ENCODE peak calls at places on chromosomes 11 and 22, in nine cellular contexts. J, M, Q, A, F, T, L, P and Y are unnamed samples.

GRCh38 chr11:126140932-126141291 is 70.5 kb downstream of the RPUSD4 start:
- DNase-seq in M (no peak), A (no peak), T (peak), P (peak), Q (peak), J (peak), F (no peak), L (peak), Y (no peak)

GRCh38 chr11:75352417-75353206 is 1.2 kb upstream of the ARRB1 start:
- DNase-seq in J (peak), Q (no peak), M (no peak), L (peak), P (no peak), F (no peak), A (peak), T (no peak), Y (peak)

GRCh38 chr22:46025973-46026906 is 49.3 kb upstream of the WNT7B start:
- DNase-seq in P (no peak), F (no peak), L (no peak), M (no peak), J (peak), T (peak), A (peak), Q (no peak), Y (no peak)

GRCh38 chr11:73322111-73322985 is 14.3 kb downstream of the ARHGEF17 start:
- DNase-seq in J (no peak), A (no peak), P (peak), T (no peak), L (no peak), Q (peak), F (no peak), M (no peak), Y (no peak)

GRCh38 chr11:62493801-62494200 is 52.8 kb downstream of the AHNAK start:
- DNase-seq in T (no peak), F (no peak), L (no peak), A (no peak), M (no peak), J (no peak), Q (no peak), P (no peak), Y (no peak)

GRCh38 chr11:113339909-113340569 is 25.7 kb downstream of the TTC12 start:
- DNase-seq in J (no peak), Q (no peak), P (no peak), T (no peak), M (no peak), F (no peak), A (no peak), L (no peak), Y (no peak)

GRCh38 chr22:45911601-45912271 is 65.2 kb downstream of the WNT7B start:
- DNase-seq in P (peak), M (no peak), J (peak), F (peak), T (peak), A (no peak), Q (peak), L (peak), Y (no peak)

GRCh38 chr22:33116846-33117547 is 58.8 kb upstream of the SYN3 start:
- DNase-seq in J (no peak), T (no peak), M (no peak), L (no peak), P (no peak), A (no peak), F (no peak), Q (no peak), Y (no peak)

GRCh38 chr22:38802671-38803121 is 8.8 kb upstream of the DNAL4 start:
- DNase-seq in P (peak), F (peak), T (no peak), Q (peak), A (no peak), J (peak), M (peak), L (peak), Y (no peak)

GRCh38 chr11:21622995-21623394 is 569.9 kb upstream of the ANO5 start:
- DNase-seq in L (no peak), A (no peak), F (no peak), J (no peak), Q (no peak), M (no peak), T (no peak), P (no peak), Y (no peak)

GRCh38 chr22:42673898-42674390 is 24.8 kb upstream of the CYB5R3 start:
- DNase-seq in P (peak), T (no peak), Q (peak), F (no peak), A (no peak), M (no peak), L (no peak), J (no peak), Y (no peak)

GRCh38 chr11:57530215-57530595 is 349 bp downstream of the TIMM10 start:
- DNase-seq in L (no peak), P (no peak), Q (no peak), A (no peak), T (no peak), M (no peak), F (no peak), J (no peak), Y (no peak)

GRCh38 chr11:123318623-123319022 is 111.4 kb upstream of the GRAMD1B start:
- DNase-seq in A (no peak), J (no peak), T (no peak), L (no peak), F (no peak), P (no peak), M (no peak), Q (no peak), Y (no peak)

GRCh38 chr11:69948256-69949141 is 129.3 kb upstream of the FGF3 start:
- DNase-seq in F (peak), P (peak), J (peak), Q (no peak), A (no peak), M (peak), T (peak), L (peak), Y (no peak)

GRCh38 chr22:35587896-35588295 is 29.2 kb downstream of the MB start:
- DNase-seq in M (no peak), P (no peak), L (no peak), T (no peak), F (no peak), A (no peak), Q (no peak), J (no peak), Y (no peak)

GRCh38 chr22:35590634-35591295 is 26.4 kb downstream of the MB start:
- DNase-seq in Q (no peak), P (no peak), M (no peak), F (no peak), A (no peak), T (no peak), J (no peak), L (no peak), Y (no peak)

GRCh38 chr22:35589071-35589735 is 27.9 kb downstream of the MB start:
- DNase-seq in F (peak), J (no peak), L (no peak), M (peak), Q (peak), P (peak), T (no peak), A (no peak), Y (no peak)

GRCh38 chr22:35591696-35592417 is 25.3 kb downstream of the MB start:
- DNase-seq in L (no peak), A (no peak), J (no peak), P (no peak), Q (no peak), M (no peak), T (no peak), F (no peak), Y (no peak)

GRCh38 chr22:35589736-35590079 is 27.4 kb downstream of the MB start:
- DNase-seq in A (no peak), L (no peak), T (no peak), M (no peak), P (no peak), F (no peak), Q (no peak), J (no peak), Y (no peak)
- H3K27ac ChIP-seq in A (no peak), L (no peak), T (peak), M (peak), P (no peak), F (peak), Q (no peak), J (no peak), Y (no peak)

DNA sequence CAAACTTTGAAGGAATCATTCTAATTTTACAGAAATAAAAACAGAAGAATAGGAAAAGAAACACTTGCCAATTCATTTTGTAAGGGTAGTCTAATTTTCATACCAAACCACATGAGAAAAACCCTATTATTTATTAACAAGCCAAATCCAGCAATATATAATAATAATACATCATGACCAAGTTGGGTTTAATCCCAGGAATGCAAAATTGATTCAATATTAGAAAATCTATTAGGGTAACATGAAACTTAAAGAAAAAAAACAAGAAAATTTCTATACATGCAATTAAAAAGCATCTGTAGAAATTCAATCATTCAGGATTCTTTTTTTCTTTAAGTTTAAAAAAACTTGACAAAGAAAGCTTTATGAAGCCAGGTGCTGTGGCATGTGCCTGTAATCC is 16.8 kb downstream of the MAPK1 start:
- DNase-seq in Q (no peak), M (no peak), F (no peak), T (no peak), L (no peak), J (no peak), A (no peak), P (no peak), Y (no peak)
- H3K27ac ChIP-seq in Q (no peak), M (no peak), F (no peak), T (peak), L (no peak), J (no peak), A (no peak), P (no peak), Y (no peak)

GRCh38 chr11:86787651-86788050 is 12.7 kb upstream of the PRSS23 start:
- DNase-seq in J (no peak), P (no peak), M (no peak), F (no peak), Q (no peak), T (no peak), L (no peak), A (no peak), Y (no peak)

GRCh38 chr11:86792150-86792549 is 8.2 kb upstream of the PRSS23 start:
- DNase-seq in A (no peak), F (no peak), J (no peak), L (no peak), P (no peak), T (no peak), M (no peak), Q (no peak), Y (no peak)

GRCh38 chr11:86793307-86793706 is 7.0 kb upstream of the PRSS23 start:
- DNase-seq in F (no peak), L (no peak), M (no peak), Q (no peak), P (no peak), J (no peak), T (no peak), A (no peak), Y (no peak)

GRCh38 chr11:86790073-86790727 is 10.1 kb upstream of the PRSS23 start:
- DNase-seq in A (no peak), M (no peak), J (no peak), T (no peak), P (no peak), L (no peak), F (peak), Q (no peak), Y (no peak)

GRCh38 chr11:86790867-86791849 is 9.2 kb upstream of the PRSS23 start:
- DNase-seq in T (no peak), P (no peak), A (no peak), Q (no peak), J (no peak), M (no peak), L (no peak), F (no peak), Y (no peak)
- H3K27ac ChIP-seq in T (no peak), P (no peak), A (no peak), Q (peak), J (no peak), M (no peak), L (no peak), F (peak), Y (no peak)

GRCh38 chr11:48013269-48013901 is 33.0 kb downstream of the PTPRJ start:
- DNase-seq in F (peak), J (peak), P (peak), Q (no peak), M (no peak), A (no peak), L (peak), T (peak), Y (peak)

GRCh38 chr11:48007677-48008076 is 27.3 kb downstream of the PTPRJ start:
- DNase-seq in M (no peak), Q (no peak), L (no peak), J (no peak), T (no peak), F (peak), P (no peak), A (no peak), Y (peak)

GRCh38 chr11:48011125-48012050 is 31.0 kb downstream of the PTPRJ start:
- DNase-seq in A (no peak), M (no peak), T (no peak), Q (no peak), F (no peak), J (no peak), L (no peak), P (no peak), Y (no peak)

GRCh38 chr11:48014917-48015316 is 34.6 kb downstream of the PTPRJ start:
- DNase-seq in P (no peak), F (no peak), Q (no peak), J (no peak), M (no peak), L (no peak), A (no peak), T (no peak), Y (no peak)

DNA sequence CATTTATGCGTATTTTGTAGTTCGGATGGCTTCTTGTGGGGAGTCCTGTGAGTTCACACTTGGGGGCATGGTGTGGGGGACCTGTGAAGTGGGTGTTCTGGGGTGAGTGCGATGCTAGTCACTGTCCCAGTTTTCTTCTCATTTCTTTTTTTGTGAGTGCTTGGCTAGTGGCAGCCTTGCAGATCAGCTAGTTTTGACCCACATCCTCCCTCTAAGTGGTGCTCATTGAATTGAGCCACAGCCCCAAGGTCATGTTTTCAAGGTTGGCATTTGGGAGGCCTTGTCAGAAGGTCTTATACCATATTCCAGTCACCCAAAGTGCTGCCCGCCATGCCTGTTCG is 31.7 kb downstream of the PTPRJ start:
- DNase-seq in Q (no peak), T (no peak), J (no peak), A (no peak), L (no peak), P (no peak), M (no peak), F (no peak), Y (peak)
- H3K27ac ChIP-seq in Q (no peak), T (no peak), J (no peak), A (no peak), L (peak), P (no peak), M (no peak), F (peak), Y (peak)

DNA sequence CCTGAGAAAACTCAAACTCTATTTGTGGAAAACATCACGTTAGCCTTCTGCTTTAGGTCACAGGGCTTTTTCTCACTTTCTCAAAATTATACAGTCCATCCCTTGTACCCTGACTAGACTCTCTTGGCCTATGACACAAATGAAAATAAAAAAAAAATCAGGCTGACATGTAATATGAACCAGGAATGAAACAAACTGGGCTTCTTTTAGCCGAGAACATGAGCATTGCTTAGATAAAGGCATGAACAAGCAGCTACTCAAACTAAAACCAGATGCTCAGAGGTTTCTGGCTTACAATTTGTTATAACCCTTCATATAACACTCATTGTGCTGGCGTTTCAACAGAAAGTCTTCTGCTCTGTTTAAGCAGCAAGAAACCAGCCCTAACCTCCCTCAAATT is 265.5 kb upstream of the NARS2 start:
- DNase-seq in T (no peak), F (no peak), L (no peak), A (no peak), M (no peak), Q (peak), J (no peak), P (peak), Y (no peak)
- H3K27ac ChIP-seq in T (peak), F (no peak), L (peak), A (no peak), M (no peak), Q (peak), J (no peak), P (peak), Y (no peak)

GRCh38 chr11:80831374-80831773 is 1390.5 kb upstream of the TENM4 start:
- DNase-seq in F (no peak), T (no peak), J (no peak), A (no peak), P (no peak), Q (no peak), L (no peak), M (no peak), Y (no peak)

GRCh38 chr11:80822248-80822647 is 1381.4 kb upstream of the TENM4 start:
- DNase-seq in F (no peak), L (no peak), P (no peak), T (no peak), J (no peak), Q (no peak), A (no peak), M (no peak), Y (no peak)

GRCh38 chr11:80826808-80827207 is 1386.0 kb upstream of the TENM4 start:
- DNase-seq in J (no peak), M (no peak), A (no peak), F (no peak), P (no peak), T (no peak), L (no peak), Q (no peak), Y (no peak)
- H3K27ac ChIP-seq in J (no peak), M (no peak), A (no peak), F (no peak), P (no peak), T (no peak), L (no peak), Q (no peak), Y (no peak)

GRCh38 chr11:84871116-84871515 is 756.0 kb downstream of the DLG2 start:
- DNase-seq in F (no peak), M (no peak), J (no peak), L (no peak), T (no peak), P (peak), A (no peak), Q (no peak), Y (no peak)

GRCh38 chr11:84870486-84870885 is 756.7 kb downstream of the DLG2 start:
- DNase-seq in T (no peak), P (no peak), J (no peak), L (no peak), F (no peak), M (no peak), A (no peak), Q (no peak), Y (no peak)

GRCh38 chr11:84865791-84866535 is 761.2 kb downstream of the DLG2 start:
- DNase-seq in A (no peak), F (no peak), J (no peak), L (no peak), P (no peak), M (no peak), Q (no peak), T (no peak), Y (no peak)

GRCh38 chr11:84865257-84865656 is 761.9 kb downstream of the DLG2 start:
- DNase-seq in A (no peak), P (peak), J (no peak), Q (no peak), F (no peak), T (no peak), M (no peak), L (no peak), Y (no peak)

GRCh38 chr11:84866922-84867321 is 760.2 kb downstream of the DLG2 start:
- DNase-seq in T (no peak), F (no peak), P (no peak), A (no peak), L (no peak), Q (no peak), M (no peak), J (no peak), Y (no peak)
- H3K27ac ChIP-seq in T (no peak), F (no peak), P (no peak), A (no peak), L (no peak), Q (no peak), M (no peak), J (no peak), Y (no peak)

GRCh38 chr11:13667795-13668101 is 720 bp upstream of the FAR1 start:
- DNase-seq in T (no peak), P (no peak), J (no peak), F (no peak), L (no peak), M (no peak), Q (no peak), A (no peak), Y (no peak)
- H3K27ac ChIP-seq in T (peak), P (peak), J (peak), F (peak), L (peak), M (peak), Q (peak), A (peak), Y (peak)

GRCh38 chr11:96194571-96194970 is 148.4 kb downstream of the MAML2 start:
- DNase-seq in L (no peak), J (no peak), P (no peak), Q (no peak), M (no peak), T (no peak), F (no peak), A (no peak), Y (no peak)
- H3K27ac ChIP-seq in L (no peak), J (no peak), P (no peak), Q (no peak), M (no peak), T (peak), F (no peak), A (no peak), Y (no peak)